ENCODE peak calls at places on chromosome 5, in eight cellular contexts. P is astrocyte; H is cardiac muscle cell; Z is mammary epithelial cell; D is CD8-positive, alpha-beta T cell; L is thoracic aorta; J is K562; S is pancreas. X is an unnamed sample. For H3K36me3, the result is how much of the 10 kb centered on the place peaks cover.

GRCh38 chr5:94618029-94618492 is 343 bp downstream of the KIAA0825 start:
- DNase-seq in P (peak), H (peak), Z (peak), D (no peak), L (no peak), J (peak), S (peak), X (peak)

GRCh38 chr5:73911761-73912393 is 285.9 kb downstream of the ARHGEF28 start:
- DNase-seq in P (peak), H (no peak), Z (no peak), D (no peak), L (no peak), J (no peak), S (no peak), X (no peak)

GRCh38 chr5:57335092-57335491 is 147.5 kb downstream of the ACTBL2 start:
- DNase-seq in P (peak), H (no peak), Z (peak), D (no peak), L (no peak), J (no peak), S (no peak), X (peak)

GRCh38 chr5:36646507-36647023 is 40.2 kb downstream of the SLC1A3 start:
- DNase-seq in P (peak), H (no peak), Z (no peak), D (no peak), L (no peak), J (no peak), S (no peak), X (no peak)

GRCh38 chr5:173016621-173017046 is 33.1 kb downstream of the ATP6V0E1 start:
- DNase-seq in P (peak), H (peak), Z (peak), D (no peak), L (no peak), J (no peak), S (no peak), X (peak)

GRCh38 chr5:114018178-114018577 is 343.7 kb upstream of the KCNN2 start:
- DNase-seq in P (no peak), H (no peak), Z (no peak), D (no peak), L (no peak), J (no peak), S (no peak), X (no peak)

GRCh38 chr5:179878222-179879002 is 19.8 kb upstream of the MRNIP start:
- DNase-seq in P (no peak), H (no peak), Z (no peak), D (no peak), L (no peak), J (no peak), S (no peak), X (no peak)

GRCh38 chr5:75756991-75757390 is 39.8 kb upstream of the POC5 start:
- DNase-seq in P (no peak), H (no peak), Z (peak), D (no peak), L (no peak), J (no peak), S (no peak), X (peak)

GRCh38 chr5:42756630-42757601 is at the start of gene CCDC152:
- DNase-seq in P (peak), H (peak), Z (peak), D (peak), L (no peak), J (peak), S (peak), X (peak)

GRCh38 chr5:127092690-127093089 is 19.4 kb upstream of the C5orf63 start:
- DNase-seq in P (peak), H (peak), Z (peak), D (no peak), L (no peak), J (no peak), S (no peak), X (peak)

GRCh38 chr5:65928860-65929259 is 2.5 kb downstream of the ERBIN start:
- DNase-seq in P (no peak), H (no peak), Z (no peak), D (no peak), L (no peak), J (no peak), S (no peak), X (no peak)

GRCh38 chr5:74290634-74291033 is 349.9 kb downstream of the ENC1 start:
- DNase-seq in P (no peak), H (no peak), Z (no peak), D (no peak), L (no peak), J (no peak), S (no peak), X (no peak)

GRCh38 chr5:39427225-39427624 is 2.4 kb upstream of the DAB2 start:
- DNase-seq in P (peak), H (peak), Z (no peak), D (no peak), L (no peak), J (no peak), S (no peak), X (no peak)
- H3K27ac ChIP-seq in P (peak), H (no peak), Z (peak), D (no peak), L (no peak), J (no peak), S (no peak), X (peak)

GRCh38 chr5:52692039-52692438 is 95.7 kb upstream of the ITGA1 start:
- DNase-seq in P (peak), H (no peak), Z (no peak), D (no peak), L (no peak), J (no peak), S (no peak), X (peak)

GRCh38 chr5:52692618-52693017 is 95.1 kb upstream of the ITGA1 start:
- DNase-seq in P (no peak), H (no peak), Z (no peak), D (no peak), L (no peak), J (no peak), S (no peak), X (no peak)

GRCh38 chr5:52693836-52694235 is 93.9 kb upstream of the ITGA1 start:
- DNase-seq in P (no peak), H (no peak), Z (no peak), D (no peak), L (no peak), J (no peak), S (no peak), X (no peak)

GRCh38 chr5:52690236-52690685 is 97.5 kb upstream of the ITGA1 start:
- DNase-seq in P (peak), H (peak), Z (no peak), D (no peak), L (no peak), J (no peak), S (no peak), X (no peak)

DNA sequence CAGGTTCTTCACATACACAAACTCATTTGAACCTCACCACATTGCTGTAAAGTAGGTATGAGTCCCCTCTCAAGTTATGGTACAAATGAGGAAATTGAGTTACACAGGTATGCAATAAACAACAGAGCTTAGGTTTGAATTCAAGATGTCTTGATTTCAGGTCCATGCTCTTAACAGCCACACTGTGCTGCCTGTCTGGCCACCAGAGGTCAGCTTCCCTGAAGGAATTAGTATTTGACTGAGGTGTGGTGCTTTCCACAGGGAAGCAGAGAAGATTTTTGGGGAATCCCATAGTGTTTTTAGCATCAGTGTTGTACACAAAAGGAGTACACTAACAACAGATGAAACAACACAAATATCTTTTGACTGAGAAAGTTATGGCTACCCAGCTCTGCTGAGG is 94.4 kb upstream of the ITGA1 start:
- DNase-seq in P (no peak), H (peak), Z (peak), D (peak), L (no peak), J (no peak), S (no peak), X (no peak)
- TF ChIP-seq CTCF in P (peak), H (peak), Z (peak), D (peak), L (peak), J (peak), S (no peak), X (peak)

GRCh38 chr5:7881091-7881490 is 12.1 kb downstream of the MTRR start:
- DNase-seq in P (no peak), H (no peak), Z (no peak), D (no peak), L (no peak), J (no peak), S (no peak), X (no peak)

GRCh38 chr5:7884491-7885273 is 15.7 kb downstream of the MTRR start:
- DNase-seq in P (no peak), H (no peak), Z (no peak), D (no peak), L (no peak), J (no peak), S (no peak), X (no peak)

GRCh38 chr5:7881816-7882215 is 12.9 kb downstream of the MTRR start:
- DNase-seq in P (no peak), H (no peak), Z (no peak), D (no peak), L (no peak), J (no peak), S (no peak), X (no peak)

GRCh38 chr5:7886849-7887460 is 18.0 kb downstream of the MTRR start:
- DNase-seq in P (peak), H (peak), Z (peak), D (no peak), L (no peak), J (no peak), S (no peak), X (no peak)

DNA sequence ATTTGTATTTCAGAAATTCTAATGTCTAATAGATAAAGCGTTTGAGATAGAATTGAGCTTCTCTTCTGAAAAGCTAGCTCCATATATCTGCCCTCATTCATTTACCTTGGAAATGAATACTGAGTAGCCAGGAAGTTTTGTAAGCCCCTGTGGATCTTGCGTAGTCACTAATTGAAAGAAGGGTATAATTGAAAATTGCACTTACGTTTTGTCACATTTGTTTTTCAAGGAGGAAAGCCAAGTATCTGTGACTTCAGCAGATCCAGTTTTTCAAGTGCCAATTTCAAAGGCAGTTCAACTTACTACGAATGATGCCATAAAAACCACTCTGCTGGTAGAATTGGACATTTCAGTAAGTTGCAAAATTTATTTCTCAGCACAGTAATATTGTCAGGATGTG is 14.0 kb downstream of the MTRR start:
- DNase-seq in P (no peak), H (no peak), Z (no peak), D (no peak), L (no peak), J (no peak), S (no peak), X (no peak)
- H3K36me3 ChIP-seq in P (under half), H (under half), Z (under half), D (under half), L (under half), J (half or more), S (under half), X (under half)

GRCh38 chr5:78003442-78003841 is 227.3 kb upstream of the TBCA start:
- DNase-seq in P (no peak), H (no peak), Z (no peak), D (no peak), L (no peak), J (no peak), S (no peak), X (no peak)

GRCh38 chr5:78003914-78004313 is 227.8 kb upstream of the TBCA start:
- DNase-seq in P (no peak), H (no peak), Z (no peak), D (no peak), L (no peak), J (no peak), S (no peak), X (no peak)

GRCh38 chr5:78001198-78001597 is 225.1 kb upstream of the TBCA start:
- DNase-seq in P (no peak), H (no peak), Z (no peak), D (no peak), L (no peak), J (no peak), S (no peak), X (no peak)

GRCh38 chr5:78004559-78004958 is 228.4 kb upstream of the TBCA start:
- DNase-seq in P (no peak), H (no peak), Z (no peak), D (no peak), L (no peak), J (no peak), S (no peak), X (no peak)

DNA sequence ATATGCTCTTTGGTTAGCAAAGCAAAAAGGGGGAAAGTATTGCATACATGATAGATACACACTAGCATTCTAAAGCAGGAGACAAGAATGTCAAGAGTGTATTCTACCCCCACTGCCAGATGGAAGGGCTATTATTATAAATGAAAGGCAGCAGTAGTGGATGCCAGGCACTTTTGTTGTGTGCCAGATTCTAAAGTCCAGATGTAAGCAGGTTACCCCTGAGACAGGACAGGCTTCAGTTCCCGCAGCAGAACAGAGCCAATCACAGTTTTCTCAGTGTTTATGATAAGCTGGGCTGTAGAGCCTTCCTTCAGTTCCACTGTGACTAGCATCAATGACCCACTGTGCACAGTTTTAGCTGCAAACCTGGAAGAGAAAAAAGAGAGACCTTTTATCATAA is 226.6 kb upstream of the TBCA start:
- DNase-seq in P (no peak), H (no peak), Z (no peak), D (no peak), L (no peak), J (no peak), S (no peak), X (no peak)
- H3K27ac ChIP-seq in P (no peak), H (no peak), Z (no peak), D (no peak), L (no peak), J (no peak), S (no peak), X (no peak)

GRCh38 chr5:178589180-178590140 is 733 bp downstream of the COL23A1 start:
- DNase-seq in P (peak), H (peak), Z (peak), D (no peak), L (no peak), J (peak), S (no peak), X (no peak)
- TF ChIP-seq CTCF in P (no peak), H (no peak), Z (peak), D (no peak), L (no peak), J (no peak), S (no peak), X (no peak)

GRCh38 chr5:150648294-150649107 is 8.0 kb downstream of the SYNPO start:
- DNase-seq in P (no peak), H (no peak), Z (no peak), D (no peak), L (no peak), J (no peak), S (no peak), X (no peak)
- H3K36me3 ChIP-seq in P (under half), H (under half), Z (under half), D (under half), L (under half), J (under half), S (under half), X (under half)

DNA sequence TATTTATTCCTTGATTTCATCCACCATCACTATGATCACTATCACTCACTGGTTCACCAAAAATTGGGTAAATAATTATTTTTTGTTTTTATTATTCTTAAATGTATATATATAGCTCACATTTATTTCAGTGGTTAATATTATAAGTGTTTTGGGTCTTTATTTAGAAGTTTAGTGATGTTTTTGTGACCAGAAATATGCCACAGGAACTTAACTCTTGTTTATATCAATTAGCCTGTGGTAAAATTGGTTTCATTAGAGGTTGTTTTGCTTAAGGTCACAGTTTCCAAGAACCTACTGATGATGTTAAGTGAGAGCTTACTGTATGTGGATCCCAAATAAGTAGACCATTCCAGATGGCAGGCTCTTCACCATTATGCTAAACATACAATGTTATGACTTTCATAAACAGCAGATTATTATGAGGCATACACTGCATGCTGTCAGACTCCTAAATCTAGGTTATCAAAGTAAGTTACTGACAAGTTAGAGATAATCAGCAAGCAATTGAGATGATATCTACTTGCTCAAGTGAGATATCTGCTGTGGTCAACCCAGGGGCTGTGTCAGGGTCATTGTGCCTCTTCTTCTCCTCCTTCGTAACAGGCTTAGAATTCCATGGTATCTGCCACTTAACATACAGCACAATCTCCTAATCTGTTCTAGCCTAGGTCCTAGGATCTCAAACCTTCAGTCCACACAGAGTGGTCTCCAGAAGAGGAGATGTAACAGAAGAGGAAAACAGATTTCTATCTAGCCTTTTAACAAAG is 57.6 kb downstream of the NR3C1 start:
- DNase-seq in P (no peak), H (no peak), Z (no peak), D (no peak), L (no peak), J (no peak), S (no peak), X (no peak)
- H3K27ac ChIP-seq in P (no peak), H (no peak), Z (no peak), D (no peak), L (peak), J (no peak), S (no peak), X (no peak)

GRCh38 chr5:54159153-54159836 is 151.1 kb downstream of the ARL15 start:
- DNase-seq in P (peak), H (no peak), Z (peak), D (no peak), L (no peak), J (peak), S (no peak), X (peak)
- TF ChIP-seq CTCF in P (no peak), H (no peak), Z (peak), D (no peak), L (no peak), J (peak), S (no peak), X (peak)

GRCh38 chr5:134784241-134784920 is 25.8 kb downstream of the DDX46 start:
- DNase-seq in P (no peak), H (no peak), Z (no peak), D (no peak), L (no peak), J (no peak), S (no peak), X (no peak)
- H3K36me3 ChIP-seq in P (under half), H (half or more), Z (under half), D (under half), L (under half), J (half or more), S (under half), X (half or more)